ENCODE peak calls at places on chromosomes 5 and 9, in eight cellular contexts. W is colonic mucosa, A is nephron progenitor cell, N is esophagus squamous epithelium, U is activated B cell treated with CpG ODN at 0.5 μM for 24 hours, O is A549, Z is GM12864, X is neural crest cell. Y is an unnamed sample.

GRCh38 chr9:137534256-137535119 is 15.7 kb downstream of the PNPLA7 start:
- DNase-seq in W (peak), A (no peak), N (no peak), O (peak), X (no peak), U (no peak), Z (no peak), Y (no peak)

GRCh38 chr5:86337667-86338460 is 279.9 kb upstream of the COX7C start:
- DNase-seq in W (no peak), Z (no peak), O (no peak), A (no peak), U (no peak), X (no peak), N (no peak), Y (no peak)

GRCh38 chr9:16532681-16533450 is 337.6 kb downstream of the BNC2 start:
- DNase-seq in N (no peak), X (no peak), W (no peak), Z (no peak), U (no peak), A (no peak), O (peak), Y (no peak)

GRCh38 chr5:157559301-157559700 is 16.3 kb downstream of the ADAM19 start:
- DNase-seq in Z (no peak), W (no peak), N (no peak), A (no peak), X (no peak), O (peak), U (no peak), Y (no peak)

GRCh38 chr9:118529624-118530214 is 825.5 kb downstream of the TLR4 start:
- DNase-seq in X (no peak), Z (no peak), O (no peak), N (no peak), A (no peak), U (no peak), W (no peak), Y (no peak)

GRCh38 chr5:79840085-79840990 is 150.7 kb downstream of the CMYA5 start:
- DNase-seq in X (no peak), A (no peak), Z (no peak), W (no peak), N (no peak), U (no peak), O (no peak), Y (no peak)

GRCh38 chr5:8848997-8849585 is 696.8 kb downstream of the SEMA5A start:
- DNase-seq in N (no peak), U (no peak), Z (no peak), A (no peak), W (no peak), O (no peak), X (no peak), Y (no peak)

GRCh38 chr9:136990233-136990911 is 1.9 kb upstream of the PAXX start:
- DNase-seq in X (no peak), A (no peak), U (no peak), N (no peak), O (no peak), Z (no peak), W (no peak), Y (no peak)

GRCh38 chr9:110266786-110267185 is 10.5 kb upstream of the TXN start:
- DNase-seq in N (no peak), X (no peak), Z (no peak), A (no peak), O (no peak), U (no peak), W (no peak), Y (no peak)

GRCh38 chr5:78638423-78638822 is 10.1 kb downstream of the LHFPL2 start:
- DNase-seq in O (peak), W (peak), N (peak), A (peak), Z (no peak), U (no peak), X (no peak), Y (no peak)

GRCh38 chr5:8845316-8845715 is 700.6 kb downstream of the SEMA5A start:
- DNase-seq in Z (no peak), N (no peak), W (no peak), X (no peak), O (no peak), A (no peak), U (no peak), Y (no peak)

GRCh38 chr5:1294839-1295649 is at the start of gene TERT:
- DNase-seq in N (no peak), X (peak), U (peak), A (peak), Z (no peak), W (peak), O (peak), Y (peak)

GRCh38 chr9:71001780-71002386 is 119.5 kb downstream of the TRPM3 start:
- DNase-seq in O (peak), U (no peak), N (no peak), A (peak), X (no peak), W (peak), Z (no peak), Y (no peak)

GRCh38 chr9:21777701-21778100 is 24.7 kb upstream of the MTAP start:
- DNase-seq in U (no peak), O (no peak), W (no peak), A (no peak), X (no peak), Z (no peak), N (no peak), Y (no peak)

GRCh38 chr5:131264453-131265200 is 774 bp downstream of the CDC42SE2 start:
- DNase-seq in Z (no peak), U (peak), O (peak), W (peak), X (peak), A (peak), N (no peak), Y (peak)

GRCh38 chr5:129077433-129078075 is 17.0 kb upstream of the ISOC1 start:
- DNase-seq in X (no peak), U (no peak), Z (no peak), N (no peak), A (no peak), W (no peak), O (no peak), Y (no peak)

GRCh38 chr5:157390179-157390923 is 69.7 kb upstream of the NIPAL4 start:
- DNase-seq in X (no peak), W (peak), N (no peak), U (no peak), Z (no peak), A (no peak), O (peak), Y (no peak)

GRCh38 chr5:140794594-140795258 is at the start of gene PCDHA2:
- DNase-seq in A (no peak), W (no peak), U (no peak), X (no peak), N (no peak), O (peak), Z (no peak), Y (no peak)

GRCh38 chr9:129987047-129987446 is 55.9 kb downstream of the FNBP1 start:
- DNase-seq in U (no peak), X (no peak), W (no peak), O (no peak), N (no peak), Z (no peak), A (no peak), Y (no peak)

GRCh38 chr9:76200730-76201129 is 193.5 kb downstream of the RFK start:
- DNase-seq in W (no peak), O (no peak), A (no peak), Z (no peak), N (no peak), X (no peak), U (no peak), Y (no peak)

GRCh38 chr5:149641600-149641999 is 60.3 kb downstream of the ARHGEF37 start:
- DNase-seq in Z (no peak), W (no peak), A (no peak), N (no peak), U (no peak), X (no peak), O (no peak), Y (no peak)

GRCh38 chr5:149639718-149640117 is 58.4 kb downstream of the ARHGEF37 start:
- DNase-seq in X (no peak), Z (no peak), A (no peak), W (no peak), O (no peak), U (no peak), N (no peak), Y (no peak)

GRCh38 chr5:149640350-149640999 is 59.2 kb downstream of the ARHGEF37 start:
- DNase-seq in N (no peak), A (no peak), W (no peak), O (no peak), U (no peak), X (no peak), Z (no peak), Y (no peak)

GRCh38 chr5:149638546-149639241 is 57.4 kb downstream of the ARHGEF37 start:
- DNase-seq in Z (no peak), N (no peak), O (no peak), U (no peak), A (no peak), X (no peak), W (no peak), Y (no peak)

DNA sequence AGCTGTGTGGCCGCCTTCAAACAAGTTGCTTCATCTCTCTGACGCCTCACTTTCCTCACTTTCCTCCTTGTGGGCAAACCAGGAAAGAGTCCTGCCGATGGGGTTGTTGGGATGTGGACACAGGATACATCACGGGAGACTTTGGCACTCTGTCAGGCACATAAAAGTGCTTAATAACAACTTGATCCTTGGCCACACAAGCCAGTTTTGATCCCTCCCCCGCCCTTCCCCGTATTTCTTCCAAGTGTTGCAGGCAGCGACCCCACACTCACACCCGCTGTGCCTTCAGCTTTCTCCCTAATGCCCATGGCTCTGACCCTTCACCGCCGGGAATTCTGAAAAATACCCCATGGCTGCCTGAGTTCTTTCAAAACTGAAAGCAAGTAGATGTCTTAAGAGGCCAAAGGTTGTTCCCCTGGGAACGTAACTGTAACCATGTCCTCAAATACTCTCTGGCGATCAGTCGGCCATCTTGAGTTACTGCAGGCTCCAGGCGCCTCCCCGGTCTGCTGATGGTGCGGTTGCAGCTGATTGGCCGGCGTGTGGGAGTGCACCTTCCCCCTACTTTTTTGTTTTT is 59.8 kb downstream of the ARHGEF37 start:
- DNase-seq in A (no peak), U (no peak), Z (no peak), O (peak), X (no peak), W (peak), N (no peak), Y (no peak)
- TF ChIP-seq CTCF in A (no peak), U (no peak), Z (no peak), O (no peak), X (no peak), W (no peak), N (no peak), Y (no peak)

GRCh38 chr9:6198251-6198650 is 17.4 kb upstream of the IL33 start:
- DNase-seq in N (no peak), X (no peak), W (no peak), U (no peak), A (no peak), O (no peak), Z (no peak), Y (no peak)

GRCh38 chr9:6195714-6196360 is 19.8 kb upstream of the IL33 start:
- DNase-seq in X (no peak), U (no peak), N (no peak), A (no peak), W (no peak), Z (no peak), O (no peak), Y (no peak)

GRCh38 chr9:6194934-6195333 is 20.7 kb upstream of the IL33 start:
- DNase-seq in W (no peak), N (no peak), U (no peak), O (no peak), A (peak), X (no peak), Z (no peak), Y (no peak)

GRCh38 chr9:6199596-6199995 is 16.0 kb upstream of the IL33 start:
- DNase-seq in N (no peak), W (no peak), U (no peak), Z (no peak), A (no peak), O (no peak), X (no peak), Y (no peak)

GRCh38 chr9:6197330-6197729 is 18.3 kb upstream of the IL33 start:
- DNase-seq in A (no peak), O (no peak), W (peak), X (no peak), U (no peak), N (no peak), Z (no peak), Y (no peak)
- TF ChIP-seq CTCF in A (peak), O (no peak), W (peak), X (peak), U (no peak), N (peak), Z (peak), Y (peak)

GRCh38 chr5:181200816-181201215 is 4.2 kb downstream of the TRIM7 start:
- DNase-seq in N (no peak), Z (no peak), O (no peak), W (no peak), U (no peak), A (no peak), X (no peak), Y (no peak)

GRCh38 chr5:181199881-181200282 is 5.1 kb downstream of the TRIM7 start:
- DNase-seq in A (no peak), U (no peak), X (no peak), W (no peak), Z (no peak), N (no peak), O (no peak), Y (no peak)

GRCh38 chr5:181198106-181198685 is 6.8 kb downstream of the TRIM7 start:
- DNase-seq in O (no peak), A (no peak), Z (no peak), U (no peak), X (no peak), N (no peak), W (no peak), Y (no peak)

GRCh38 chr5:181197326-181197951 is 7.6 kb downstream of the TRIM7 start:
- DNase-seq in U (no peak), X (no peak), A (no peak), Z (no peak), W (no peak), N (no peak), O (no peak), Y (no peak)

DNA sequence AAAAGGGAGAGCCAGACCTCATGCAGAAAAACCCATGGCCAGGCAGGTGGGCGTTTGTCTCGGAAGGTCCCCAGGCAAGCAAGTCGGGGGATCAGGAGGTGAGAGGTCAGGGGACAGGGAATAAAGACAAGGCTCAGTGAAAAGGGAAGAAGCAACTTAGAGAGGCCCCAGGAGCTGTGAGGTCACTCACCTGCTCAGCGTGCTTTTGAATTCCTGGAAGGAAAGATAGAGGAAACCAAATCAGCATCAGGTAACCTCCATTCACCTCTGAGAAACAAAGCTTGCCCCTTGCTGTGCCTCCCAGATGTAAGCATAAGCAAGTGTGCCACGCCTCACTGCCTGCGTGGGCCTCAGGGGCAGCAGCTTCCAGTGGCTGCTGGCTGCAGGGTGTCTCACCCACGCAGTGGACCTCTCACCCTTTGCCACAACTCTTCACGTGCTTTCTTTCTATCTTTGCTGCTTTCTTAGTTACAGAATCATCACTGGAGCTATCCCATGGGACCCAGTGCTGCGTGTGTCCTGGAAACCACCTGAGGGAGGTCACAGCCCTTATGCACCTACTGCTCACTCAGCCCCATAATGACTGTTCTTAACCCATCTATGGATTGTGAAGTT is 6.0 kb downstream of the TRIM7 start:
- DNase-seq in O (no peak), N (no peak), Z (no peak), X (no peak), W (no peak), U (no peak), A (no peak), Y (no peak)
- TF ChIP-seq CTCF in O (no peak), N (no peak), Z (no peak), X (no peak), W (no peak), U (no peak), A (no peak), Y (no peak)

DNA sequence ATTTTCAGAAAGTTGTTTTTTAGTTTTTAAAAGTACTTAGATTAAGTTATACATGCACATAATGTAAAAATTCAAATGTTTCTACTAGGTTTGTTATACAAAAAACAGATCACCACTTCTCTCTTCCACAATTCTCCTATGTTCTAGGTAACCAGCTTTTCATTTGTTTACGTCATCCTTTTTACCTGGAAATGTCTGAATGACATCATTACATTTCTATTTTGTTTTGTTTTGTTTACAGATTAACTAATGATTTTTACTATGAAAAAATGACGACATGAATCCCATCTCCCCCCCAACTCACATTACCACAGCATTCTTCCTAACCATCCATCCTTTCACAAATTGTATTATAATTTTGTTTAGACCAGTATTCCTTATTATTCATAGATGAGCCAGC is 1709.2 kb downstream of the EFNA5 start:
- DNase-seq in W (no peak), U (no peak), X (no peak), O (no peak), Z (no peak), N (no peak), A (no peak), Y (no peak)
- TF ChIP-seq CTCF in W (no peak), U (no peak), X (no peak), O (no peak), Z (no peak), N (no peak), A (no peak), Y (no peak)

GRCh38 chr9:105693435-105694275 is 686 bp upstream of the TMEM38B start:
- DNase-seq in N (no peak), O (no peak), W (no peak), Z (no peak), X (no peak), U (no peak), A (no peak), Y (no peak)
- TF ChIP-seq CTCF in N (no peak), O (no peak), W (no peak), Z (no peak), X (no peak), U (no peak), A (no peak), Y (no peak)